ENCODE peak calls at places on chromosome 1, in four cellular contexts. R is esophagus squamous epithelium, O is epithelial cell of esophagus, A is psoas muscle. Y is an unnamed sample.

GRCh38 chr1:159222075-159222865 is 17.6 kb downstream of the ACKR1 start:
- DNase-seq in R (no peak), O (no peak), A (no peak), Y (no peak)

GRCh38 chr1:21700094-21700493 is 30.9 kb upstream of the RAP1GAP start:
- DNase-seq in R (no peak), O (no peak), A (no peak), Y (no peak)

GRCh38 chr1:80447533-80447932 is 1353.2 kb upstream of the ADGRL2 start:
- DNase-seq in R (no peak), O (peak), A (no peak), Y (no peak)

GRCh38 chr1:241817331-241817792 is 30.6 kb upstream of the EXO1 start:
- DNase-seq in R (no peak), O (peak), A (no peak), Y (no peak)

GRCh38 chr1:156627313-156627880 is 8.2 kb downstream of the HAPLN2 start:
- DNase-seq in R (no peak), O (peak), A (no peak), Y (no peak)

GRCh38 chr1:24861821-24862727 is 68.0 kb downstream of the RUNX3 start:
- DNase-seq in R (no peak), O (peak), A (no peak), Y (no peak)

GRCh38 chr1:245542365-245542764 is 387.6 kb downstream of the KIF26B start:
- DNase-seq in R (no peak), O (no peak), A (no peak), Y (no peak)

GRCh38 chr1:25737151-25737550 is 62.8 kb upstream of the SELENON start:
- DNase-seq in R (no peak), O (no peak), A (peak), Y (peak)

GRCh38 chr1:52899445-52899894 is 22.1 kb downstream of the ECHDC2 start:
- DNase-seq in R (no peak), O (no peak), A (no peak), Y (no peak)

GRCh38 chr1:184970691-184971161 is 3.6 kb downstream of the NIBAN1 start:
- DNase-seq in R (no peak), O (peak), A (no peak), Y (no peak)

GRCh38 chr1:202967684-202968281 is 726 bp upstream of the CYB5R1 start:
- DNase-seq in R (no peak), O (peak), A (no peak), Y (no peak)

DNA sequence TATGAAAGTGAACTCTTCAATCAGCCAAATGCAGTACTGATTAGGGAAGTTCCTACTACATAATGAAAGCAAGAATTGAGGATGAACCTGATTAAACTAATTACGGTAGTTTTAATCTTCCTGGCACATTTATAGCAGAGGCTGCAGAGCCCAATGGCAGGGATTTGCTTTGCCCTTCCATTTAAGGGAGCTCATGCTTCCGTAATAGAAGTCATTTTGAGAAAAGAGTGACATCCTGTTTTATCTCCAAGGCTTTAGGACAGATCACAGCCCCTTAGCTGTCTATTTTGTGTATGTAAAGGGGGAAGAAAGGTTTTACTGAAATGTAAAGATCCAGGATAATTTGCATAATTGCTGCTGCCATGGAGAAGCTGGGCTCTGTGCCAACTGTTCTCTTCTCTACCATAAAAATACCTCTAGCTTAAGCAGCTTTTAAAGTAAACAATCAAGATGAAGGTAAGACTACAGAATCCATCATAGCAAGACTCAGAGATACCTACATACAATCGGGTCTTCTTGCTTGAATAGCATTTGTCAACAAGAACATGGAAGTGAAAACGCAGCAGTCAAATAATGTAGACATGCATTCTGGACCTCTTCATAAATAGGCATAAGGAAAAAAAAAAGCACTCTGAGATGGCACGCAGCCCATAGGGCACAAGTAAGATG is 62.5 kb downstream of the ASH1L start:
- DNase-seq in R (no peak), O (peak), A (no peak), Y (no peak)
- H3K4me3 ChIP-seq in R (no peak), O (no peak), A (no peak), Y (no peak)

GRCh38 chr1:180504186-180504585 is 1.8 kb upstream of the ACBD6 start:
- DNase-seq in R (no peak), O (no peak), A (no peak), Y (no peak)

GRCh38 chr1:180505732-180506335 is 3.5 kb upstream of the ACBD6 start:
- DNase-seq in R (no peak), O (peak), A (no peak), Y (no peak)

GRCh38 chr1:180501865-180502360 is 464 bp downstream of the ACBD6 start:
- DNase-seq in R (no peak), O (peak), A (no peak), Y (no peak)

GRCh38 chr1:180502361-180503273 is at the start of gene ACBD6:
- DNase-seq in R (peak), O (peak), A (peak), Y (no peak)

GRCh38 chr1:180503274-180503862 is 991 bp upstream of the ACBD6 start:
- DNase-seq in R (no peak), O (peak), A (no peak), Y (no peak)
- TF ChIP-seq CTCF in R (no peak), O (no peak), A (no peak), Y (no peak)

GRCh38 chr1:182614796-182615451 is 10.7 kb upstream of the RGS16 start:
- DNase-seq in R (no peak), O (peak), A (peak), Y (no peak)

GRCh38 chr1:182617075-182617429 is 12.9 kb upstream of the RGS16 start:
- DNase-seq in R (no peak), O (no peak), A (no peak), Y (no peak)

GRCh38 chr1:182615468-182616129 is 11.4 kb upstream of the RGS16 start:
- DNase-seq in R (no peak), O (peak), A (peak), Y (no peak)

GRCh38 chr1:182616130-182617074 is 12.2 kb upstream of the RGS16 start:
- DNase-seq in R (no peak), O (peak), A (peak), Y (no peak)

DNA sequence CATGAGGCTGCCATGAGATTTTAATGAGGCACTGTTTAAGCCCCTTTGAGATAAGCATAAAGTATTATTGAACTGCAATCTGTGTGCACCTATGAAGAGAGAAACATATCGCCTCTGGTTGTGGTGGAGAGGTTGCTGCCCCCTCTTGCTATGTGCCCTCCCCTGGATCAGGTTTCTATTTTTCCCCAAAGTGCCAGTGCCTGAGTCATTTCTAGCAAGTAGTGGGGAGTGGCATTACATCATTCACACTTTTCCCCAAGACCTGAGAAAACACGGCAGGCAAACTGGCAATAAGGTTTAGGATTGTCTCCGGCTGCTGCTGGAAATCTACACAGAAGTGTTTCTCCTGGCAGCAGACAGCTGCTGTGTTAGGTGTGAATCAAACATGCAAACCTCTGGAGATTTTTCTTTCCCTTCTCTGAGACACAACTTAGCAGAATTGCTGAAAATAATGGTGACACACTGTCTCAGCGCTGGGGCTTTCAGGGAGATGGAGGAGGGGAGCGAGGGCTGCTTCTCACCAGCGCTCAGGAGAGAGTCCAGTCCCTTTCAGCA is 13.6 kb upstream of the RGS16 start:
- DNase-seq in R (no peak), O (peak), A (no peak), Y (no peak)
- H3K4me3 ChIP-seq in R (no peak), O (no peak), A (no peak), Y (no peak)

GRCh38 chr1:232602622-232603021 is 27.3 kb downstream of the SIPA1L2 start:
- DNase-seq in R (no peak), O (no peak), A (no peak), Y (no peak)
- TF ChIP-seq CTCF in R (no peak), O (peak), A (no peak), Y (peak)

GRCh38 chr1:193408782-193409293 is 222.4 kb upstream of the B3GALT2 start:
- DNase-seq in R (no peak), O (peak), A (peak), Y (peak)
- H3K4me3 ChIP-seq in R (no peak), O (no peak), A (no peak), Y (peak)

Y was measured in epithelial cell of proximal tubule.